ENCODE peak calls at places on chromosome 13, in nine cellular contexts. H is adrenal gland; A is HTR-8/SVneo; X is NCI-H1048; W is activated naive CD8-positive, alpha-beta T cell treated with anti-CD3 and anti-CD28 coated beads, Interleukin-2, amount 50 U/mL, for 24 hours; G is coronary artery; C is HEK293T; D is amniotic epithelial cell; P is lung. U is an unnamed sample.

GRCh38 chr13:50156140-50156539 is 140.9 kb downstream of the KCNRG start:
- DNase-seq in P (no peak), H (peak; percentile 40), G (no peak), D (peak; percentile 90), X (no peak), A (no peak), C (no peak), W (no peak), U (no peak)

GRCh38 chr13:42215578-42216421 is 56.2 kb upstream of the AKAP11 start:
- DNase-seq in D (peak; percentile 65), H (peak; percentile 56), P (no peak), A (peak; percentile 25), W (peak; percentile 21), G (no peak), C (peak; percentile 40), X (no peak), U (peak; percentile 22)

GRCh38 chr13:95275322-95276118 is 25.7 kb downstream of the ABCC4 start:
- DNase-seq in A (no peak), P (no peak), G (no peak), X (no peak), H (no peak), W (no peak), D (no peak), C (no peak), U (no peak)

GRCh38 chr13:98997738-98998641 is 20.1 kb upstream of the DOCK9 start:
- DNase-seq in W (peak; percentile 34), A (peak; percentile 29), P (no peak), G (no peak), D (no peak), C (no peak), X (no peak), H (peak; percentile 40), U (peak; percentile 20)

GRCh38 chr13:81888855-81889254 is 1547.9 kb upstream of the SPRY2 start:
- DNase-seq in D (no peak), W (no peak), C (no peak), A (no peak), P (no peak), G (no peak), X (no peak), H (no peak), U (no peak)

GRCh38 chr13:113090415-113090770 is 15.2 kb upstream of the F7 start:
- DNase-seq in P (no peak), C (no peak), H (no peak), G (no peak), W (no peak), X (no peak), A (no peak), D (no peak), U (no peak)

GRCh38 chr13:73835138-73835721 is 299.0 kb downstream of the KLF12 start:
- DNase-seq in X (no peak), C (peak; percentile 69), D (peak; percentile 48), G (no peak), W (no peak), A (peak; percentile 23), H (no peak), P (no peak), U (peak; percentile 51)

GRCh38 chr13:37194428-37194861 is 89.0 kb upstream of the CSNK1A1L start:
- DNase-seq in X (no peak), P (no peak), D (no peak), A (no peak), C (no peak), G (no peak), H (no peak), W (no peak), U (no peak)

GRCh38 chr13:110047511-110047910 is 259.4 kb downstream of the COL4A1 start:
- DNase-seq in G (peak; percentile 84), A (no peak), D (peak; percentile 99), H (peak; percentile 72), C (no peak), P (peak; percentile 90), W (no peak), X (no peak), U (no peak)

GRCh38 chr13:57631607-57632275 is at the start of gene PCDH17:
- DNase-seq in C (peak; percentile 19), W (peak; percentile 1), D (peak; percentile 56), P (peak; percentile 42), X (no peak), A (peak; percentile 2), G (no peak), H (peak; percentile 41), U (no peak)

GRCh38 chr13:43376596-43376995 is 353.2 kb downstream of the DNAJC15 start:
- DNase-seq in X (no peak), G (no peak), C (no peak), W (no peak), A (no peak), H (no peak), D (no peak), P (no peak), U (no peak)

GRCh38 chr13:71169125-71169524 is 697.9 kb downstream of the DACH1 start:
- DNase-seq in P (no peak), A (no peak), G (no peak), D (no peak), X (no peak), W (no peak), C (no peak), H (no peak), U (no peak)

GRCh38 chr13:46345866-46346265 is 41.2 kb downstream of the RUBCNL start:
- DNase-seq in H (no peak), X (no peak), A (no peak), P (no peak), W (no peak), G (no peak), C (no peak), D (no peak), U (no peak)

GRCh38 chr13:38350114-38350617 is 515 bp downstream of the UFM1 start:
- DNase-seq in D (peak; percentile 58), H (peak; percentile 75), A (no peak), G (no peak), X (no peak), P (peak; percentile 77), W (peak; percentile 58), C (peak; percentile 23), U (peak; percentile 56)

GRCh38 chr13:31110169-31110568 is 51.5 kb downstream of the HSPH1 start:
- DNase-seq in X (no peak), P (no peak), G (no peak), W (no peak), D (no peak), C (no peak), H (no peak), A (no peak), U (no peak)

GRCh38 chr13:110199046-110199831 is 107.7 kb downstream of the COL4A1 start:
- DNase-seq in H (no peak), W (no peak), G (peak; percentile 71), D (no peak), C (no peak), A (no peak), X (no peak), P (no peak), U (no peak)

U was measured in LoVo.